ENCODE peak calls at places on chromosomes 1 and 21, in four cellular contexts. W, A, J and S are unnamed samples.

GRCh38 chr1:56584910-56585528 is 5.7 kb upstream of the PLPP3 start:
- DNase-seq in W (no peak), A (no peak), J (peak; percentile 50), S (peak; percentile 34)

GRCh38 chr1:162856260-162856659 is 4.7 kb downstream of the CCDC190 start:
- DNase-seq in W (no peak), A (no peak), J (peak; percentile 96), S (no peak)

GRCh38 chr1:10637400-10637799 is 159.0 kb downstream of the CASZ1 start:
- DNase-seq in W (no peak), A (no peak), J (no peak), S (peak; percentile 75)

GRCh38 chr1:197073978-197074377 is 6.9 kb upstream of the F13B start:
- DNase-seq in W (no peak), A (no peak), J (no peak), S (no peak)

GRCh38 chr1:12773438-12773837 is at the start of gene PRAMEF12:
- DNase-seq in W (no peak), A (no peak), J (no peak), S (peak; percentile 2)

GRCh38 chr1:153922076-153922837 is 515 bp downstream of the GATAD2B start:
- DNase-seq in W (peak; percentile 94), A (no peak), J (no peak), S (peak; percentile 94)

GRCh38 chr1:38138498-38139233 is 92.1 kb upstream of the POU3F1 start:
- DNase-seq in W (no peak), A (no peak), J (peak; percentile 88), S (peak; percentile 39)

GRCh38 chr21:20943476-20944085 is 54.6 kb upstream of the NCAM2 start:
- DNase-seq in W (no peak), A (no peak), J (no peak), S (no peak)

GRCh38 chr1:234618726-234619049 is 8.7 kb upstream of the IRF2BP2 start:
- DNase-seq in W (no peak), A (no peak), J (no peak), S (no peak)

GRCh38 chr1:180311011-180311730 is 81.1 kb downstream of the LHX4 start:
- DNase-seq in W (no peak), A (no peak), J (peak; percentile 50), S (no peak)

GRCh38 chr1:15851251-15852035 is 3.9 kb downstream of the SPEN start:
- DNase-seq in W (no peak), A (no peak), J (no peak), S (peak; percentile 19)

GRCh38 chr21:38351961-38352521 is 95.2 kb downstream of the KCNJ15 start:
- DNase-seq in W (no peak), A (no peak), J (peak; percentile 72), S (peak; percentile 36)

DNA sequence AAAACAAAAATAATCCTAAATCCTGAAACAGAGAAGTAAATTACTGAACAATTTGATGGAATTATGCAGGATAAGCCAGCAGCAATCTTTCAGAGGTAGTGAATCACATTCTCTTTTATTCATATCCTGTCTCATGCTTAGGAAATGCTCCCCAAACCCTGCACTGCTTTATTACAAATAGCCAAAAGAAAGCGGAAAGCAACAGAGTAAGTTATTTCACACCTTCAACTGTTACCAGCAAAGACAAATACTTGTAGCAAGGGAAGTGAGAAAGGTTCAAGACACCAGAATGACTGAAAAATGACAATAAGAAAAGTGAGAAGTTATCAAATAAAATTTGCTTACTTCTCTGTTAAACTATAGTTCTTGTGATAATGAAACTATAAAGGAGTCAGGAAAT is 6.2 kb downstream of the ZRANB2 start:
- DNase-seq in W (no peak), A (no peak), J (no peak), S (no peak)
- H3K36me3 ChIP-seq in W (peaks cover 89% of the 10 kb centered on the region), A (peaks cover 21% of the 10 kb centered on the region), J (peaks cover 59% of the 10 kb centered on the region), S (peaks cover 41% of the 10 kb centered on the region)

GRCh38 chr1:61743716-61744620 is 1.7 kb downstream of the PATJ start:
- DNase-seq in W (no peak), A (no peak), J (peak; percentile 27), S (no peak)
- H3K4me3 ChIP-seq in W (no peak overlapping the region), A (no peak overlapping the region), J (no peak overlapping the region), S (peak overlapping the region; percentile 65)

GRCh38 chr1:165748550-165748949 is 20.1 kb downstream of the TMCO1 start:
- DNase-seq in W (no peak), A (no peak), J (no peak), S (no peak)

GRCh38 chr1:165742194-165742593 is 26.5 kb downstream of the TMCO1 start:
- DNase-seq in W (no peak), A (no peak), J (no peak), S (no peak)

GRCh38 chr1:165747632-165748452 is 20.8 kb downstream of the TMCO1 start:
- DNase-seq in W (no peak), A (no peak), J (no peak), S (no peak)
- H3K36me3 ChIP-seq in W (peaks cover 26% of the 10 kb centered on the region), A (peaks cover 21% of the 10 kb centered on the region), J (peaks cover 15% of the 10 kb centered on the region), S (no peaks in the 10 kb centered on the region)

GRCh38 chr1:27623327-27624212 is 11.4 kb downstream of the FGR start:
- DNase-seq in W (no peak), A (no peak), J (no peak), S (no peak)
- H3K4me3 ChIP-seq in W (no peak overlapping the region), A (peak overlapping the region; percentile 93), J (no peak overlapping the region), S (no peak overlapping the region)

DNA sequence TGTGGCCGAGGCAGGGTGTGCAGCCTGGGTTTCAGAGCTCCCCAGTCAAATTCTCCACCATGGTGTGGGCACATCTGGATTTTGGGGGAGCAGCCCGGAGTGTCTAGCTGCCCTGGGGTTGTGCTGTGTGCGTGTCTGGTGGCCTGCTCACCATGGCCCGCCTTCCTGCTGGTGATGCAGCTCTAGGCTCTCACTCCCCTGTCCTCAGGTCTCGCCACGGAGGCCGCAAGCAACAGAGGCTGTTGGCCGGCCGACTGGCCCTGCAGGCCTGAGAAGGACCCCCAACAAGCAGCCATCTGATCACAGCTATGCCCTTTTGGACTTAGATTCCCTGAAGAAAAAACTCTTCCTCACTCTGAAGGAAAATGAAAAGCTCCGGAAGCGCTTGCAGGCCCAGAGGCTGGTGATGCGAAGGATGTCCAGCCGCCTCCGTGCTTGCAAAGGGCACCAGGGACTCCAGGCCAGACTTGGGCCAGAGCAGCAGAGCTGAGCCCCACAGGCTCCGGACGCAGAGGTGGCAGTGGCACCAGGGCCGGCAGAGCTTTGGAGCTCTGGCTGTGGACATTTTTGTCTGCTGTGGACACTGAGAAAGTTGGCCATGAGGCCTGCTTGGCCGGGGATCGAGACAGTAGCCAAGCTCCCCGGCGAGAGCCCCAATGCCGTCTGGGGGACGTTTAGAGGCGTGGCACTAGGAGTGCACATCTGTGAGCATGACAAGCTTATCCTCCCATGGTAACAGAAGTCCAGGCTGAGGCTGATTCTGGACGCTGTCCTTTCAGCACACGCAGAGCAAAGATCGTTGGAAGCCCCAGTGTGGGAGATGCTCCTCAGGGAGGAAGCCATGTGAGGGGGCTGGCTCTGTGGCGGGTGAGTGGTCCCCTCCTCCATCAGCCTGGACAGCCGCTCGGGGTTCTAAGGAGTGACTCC is 8.2 kb downstream of the THAP3 start:
- DNase-seq in W (no peak), A (no peak), J (no peak), S (no peak)
- H3K36me3 ChIP-seq in W (peaks cover 81% of the 10 kb centered on the region), A (peaks cover 14% of the 10 kb centered on the region), J (peaks cover 65% of the 10 kb centered on the region), S (peaks cover 27% of the 10 kb centered on the region)